ENCODE peak calls at places on chromosomes 16 and 17, in ten cellular contexts. One of them, this sample, is unnamed.

GRCh38 chr17:37368577-37368976 is 7.2 kb upstream of the C17orf78 start:
- DNase-seq in activated T-cell treated with anti-CD3 and anti-CD28 coated beads, Interleukin-2, amount 50 U/mL, for 4 hours: no peak
- DNase-seq in fibroblast of the conjunctiva: peak; percentile 59
- DNase-seq in glutamatergic neuron: no peak
- DNase-seq in HAP-1: no peak
- DNase-seq in CD8-positive, alpha-beta T cell: no peak
- DNase-seq in stimulated activated CD8-positive, alpha-beta memory T cell treated with anti-CD3 and anti-CD28 coated beads, Interleukin-4, amount 100 ng/mL, for 1 hour: no peak
- DNase-seq in foreskin fibroblast: peak; percentile 51
- DNase-seq in GM12864: no peak
- DNase-seq in lower lobe of right lung: no peak
- DNase-seq in this sample: no peak

GRCh38 chr16:9518054-9518453 is 426.6 kb downstream of the HAPSTR1 start:
- DNase-seq in activated T-cell treated with anti-CD3 and anti-CD28 coated beads, Interleukin-2, amount 50 U/mL, for 4 hours: no peak
- DNase-seq in fibroblast of the conjunctiva: no peak
- DNase-seq in glutamatergic neuron: no peak
- DNase-seq in HAP-1: no peak
- DNase-seq in CD8-positive, alpha-beta T cell: no peak
- DNase-seq in stimulated activated CD8-positive, alpha-beta memory T cell treated with anti-CD3 and anti-CD28 coated beads, Interleukin-4, amount 100 ng/mL, for 1 hour: no peak
- DNase-seq in foreskin fibroblast: no peak
- DNase-seq in GM12864: no peak
- DNase-seq in lower lobe of right lung: no peak
- DNase-seq in this sample: no peak

GRCh38 chr17:4899341-4900230 is at the start of gene C17orf107:
- DNase-seq in activated T-cell treated with anti-CD3 and anti-CD28 coated beads, Interleukin-2, amount 50 U/mL, for 4 hours: peak; percentile 98
- DNase-seq in fibroblast of the conjunctiva: peak; percentile 54
- DNase-seq in glutamatergic neuron: peak; percentile 86
- DNase-seq in HAP-1: no peak
- DNase-seq in CD8-positive, alpha-beta T cell: peak; percentile 98
- DNase-seq in stimulated activated CD8-positive, alpha-beta memory T cell treated with anti-CD3 and anti-CD28 coated beads, Interleukin-4, amount 100 ng/mL, for 1 hour: peak; percentile 89
- DNase-seq in foreskin fibroblast: peak; percentile 83
- DNase-seq in GM12864: peak; percentile 40
- DNase-seq in lower lobe of right lung: peak; percentile 94
- DNase-seq in this sample: no peak

GRCh38 chr16:86346034-86346433 is 164.3 kb upstream of the FOXF1 start:
- DNase-seq in activated T-cell treated with anti-CD3 and anti-CD28 coated beads, Interleukin-2, amount 50 U/mL, for 4 hours: no peak
- DNase-seq in fibroblast of the conjunctiva: no peak
- DNase-seq in glutamatergic neuron: no peak
- DNase-seq in HAP-1: no peak
- DNase-seq in CD8-positive, alpha-beta T cell: no peak
- DNase-seq in stimulated activated CD8-positive, alpha-beta memory T cell treated with anti-CD3 and anti-CD28 coated beads, Interleukin-4, amount 100 ng/mL, for 1 hour: no peak
- DNase-seq in foreskin fibroblast: no peak
- DNase-seq in GM12864: no peak
- DNase-seq in lower lobe of right lung: no peak
- DNase-seq in this sample: no peak

GRCh38 chr16:1979271-1980025 is 1.8 kb downstream of the NOXO1 start:
- DNase-seq in activated T-cell treated with anti-CD3 and anti-CD28 coated beads, Interleukin-2, amount 50 U/mL, for 4 hours: peak; percentile 55
- DNase-seq in fibroblast of the conjunctiva: no peak
- DNase-seq in glutamatergic neuron: no peak
- DNase-seq in HAP-1: no peak
- DNase-seq in CD8-positive, alpha-beta T cell: peak; percentile 44
- DNase-seq in stimulated activated CD8-positive, alpha-beta memory T cell treated with anti-CD3 and anti-CD28 coated beads, Interleukin-4, amount 100 ng/mL, for 1 hour: no peak
- DNase-seq in foreskin fibroblast: no peak
- DNase-seq in GM12864: no peak
- DNase-seq in lower lobe of right lung: peak; percentile 92
- DNase-seq in this sample: no peak

GRCh38 chr17:59859444-59860025 is 33.2 kb downstream of the TUBD1 start:
- DNase-seq in activated T-cell treated with anti-CD3 and anti-CD28 coated beads, Interleukin-2, amount 50 U/mL, for 4 hours: no peak
- DNase-seq in fibroblast of the conjunctiva: no peak
- DNase-seq in glutamatergic neuron: no peak
- DNase-seq in HAP-1: no peak
- DNase-seq in CD8-positive, alpha-beta T cell: no peak
- DNase-seq in stimulated activated CD8-positive, alpha-beta memory T cell treated with anti-CD3 and anti-CD28 coated beads, Interleukin-4, amount 100 ng/mL, for 1 hour: no peak
- DNase-seq in foreskin fibroblast: no peak
- DNase-seq in GM12864: no peak
- DNase-seq in lower lobe of right lung: no peak
- DNase-seq in this sample: no peak

GRCh38 chr17:83199500-83200201 is 120.2 kb downstream of the METRNL start:
- DNase-seq in activated T-cell treated with anti-CD3 and anti-CD28 coated beads, Interleukin-2, amount 50 U/mL, for 4 hours: peak; percentile 34
- DNase-seq in fibroblast of the conjunctiva: no peak
- DNase-seq in glutamatergic neuron: no peak
- DNase-seq in HAP-1: no peak
- DNase-seq in CD8-positive, alpha-beta T cell: peak; percentile 45
- DNase-seq in stimulated activated CD8-positive, alpha-beta memory T cell treated with anti-CD3 and anti-CD28 coated beads, Interleukin-4, amount 100 ng/mL, for 1 hour: no peak
- DNase-seq in foreskin fibroblast: peak; percentile 47
- DNase-seq in GM12864: no peak
- DNase-seq in lower lobe of right lung: peak; percentile 87
- DNase-seq in this sample: no peak

GRCh38 chr17:21268596-21269188 is 15.5 kb upstream of the NATD1 start:
- DNase-seq in activated T-cell treated with anti-CD3 and anti-CD28 coated beads, Interleukin-2, amount 50 U/mL, for 4 hours: no peak
- DNase-seq in fibroblast of the conjunctiva: no peak
- DNase-seq in glutamatergic neuron: no peak
- DNase-seq in HAP-1: no peak
- DNase-seq in CD8-positive, alpha-beta T cell: no peak
- DNase-seq in stimulated activated CD8-positive, alpha-beta memory T cell treated with anti-CD3 and anti-CD28 coated beads, Interleukin-4, amount 100 ng/mL, for 1 hour: no peak
- DNase-seq in foreskin fibroblast: no peak
- DNase-seq in GM12864: no peak
- DNase-seq in lower lobe of right lung: no peak
- DNase-seq in this sample: no peak

GRCh38 chr17:29205047-29205446 is 24.8 kb upstream of the MYO18A start:
- DNase-seq in activated T-cell treated with anti-CD3 and anti-CD28 coated beads, Interleukin-2, amount 50 U/mL, for 4 hours: no peak
- DNase-seq in fibroblast of the conjunctiva: no peak
- DNase-seq in glutamatergic neuron: no peak
- DNase-seq in HAP-1: no peak
- DNase-seq in CD8-positive, alpha-beta T cell: no peak
- DNase-seq in stimulated activated CD8-positive, alpha-beta memory T cell treated with anti-CD3 and anti-CD28 coated beads, Interleukin-4, amount 100 ng/mL, for 1 hour: no peak
- DNase-seq in foreskin fibroblast: no peak
- DNase-seq in GM12864: no peak
- DNase-seq in lower lobe of right lung: no peak
- DNase-seq in this sample: no peak

GRCh38 chr16:75288596-75289120 is 37.2 kb upstream of the BCAR1 start:
- DNase-seq in activated T-cell treated with anti-CD3 and anti-CD28 coated beads, Interleukin-2, amount 50 U/mL, for 4 hours: no peak
- DNase-seq in fibroblast of the conjunctiva: no peak
- DNase-seq in glutamatergic neuron: no peak
- DNase-seq in HAP-1: no peak
- DNase-seq in CD8-positive, alpha-beta T cell: peak; percentile 43
- DNase-seq in stimulated activated CD8-positive, alpha-beta memory T cell treated with anti-CD3 and anti-CD28 coated beads, Interleukin-4, amount 100 ng/mL, for 1 hour: no peak
- DNase-seq in foreskin fibroblast: no peak
- DNase-seq in GM12864: no peak
- DNase-seq in lower lobe of right lung: no peak
- DNase-seq in this sample: no peak

GRCh38 chr17:7862692-7863437 is 5.1 kb downstream of the CYB5D1 start:
- DNase-seq in activated T-cell treated with anti-CD3 and anti-CD28 coated beads, Interleukin-2, amount 50 U/mL, for 4 hours: peak; percentile 44
- DNase-seq in fibroblast of the conjunctiva: no peak
- DNase-seq in glutamatergic neuron: no peak
- DNase-seq in HAP-1: peak; percentile 64
- DNase-seq in CD8-positive, alpha-beta T cell: peak; percentile 66
- DNase-seq in stimulated activated CD8-positive, alpha-beta memory T cell treated with anti-CD3 and anti-CD28 coated beads, Interleukin-4, amount 100 ng/mL, for 1 hour: no peak
- DNase-seq in foreskin fibroblast: no peak
- DNase-seq in GM12864: no peak
- DNase-seq in lower lobe of right lung: no peak
- DNase-seq in this sample: no peak

GRCh38 chr16:2284001-2284770 is 16.3 kb upstream of the RNPS1 start:
- DNase-seq in activated T-cell treated with anti-CD3 and anti-CD28 coated beads, Interleukin-2, amount 50 U/mL, for 4 hours: no peak
- DNase-seq in fibroblast of the conjunctiva: no peak
- DNase-seq in glutamatergic neuron: no peak
- DNase-seq in HAP-1: no peak
- DNase-seq in CD8-positive, alpha-beta T cell: no peak
- DNase-seq in stimulated activated CD8-positive, alpha-beta memory T cell treated with anti-CD3 and anti-CD28 coated beads, Interleukin-4, amount 100 ng/mL, for 1 hour: no peak
- DNase-seq in foreskin fibroblast: no peak
- DNase-seq in GM12864: no peak
- DNase-seq in lower lobe of right lung: no peak
- DNase-seq in this sample: no peak

GRCh38 chr17:49315551-49315951 is 46.5 kb downstream of the ZNF652 start:
- DNase-seq in activated T-cell treated with anti-CD3 and anti-CD28 coated beads, Interleukin-2, amount 50 U/mL, for 4 hours: peak; percentile 76
- DNase-seq in fibroblast of the conjunctiva: peak; percentile 85
- DNase-seq in glutamatergic neuron: peak; percentile 52
- DNase-seq in HAP-1: peak; percentile 69
- DNase-seq in CD8-positive, alpha-beta T cell: peak; percentile 77
- DNase-seq in stimulated activated CD8-positive, alpha-beta memory T cell treated with anti-CD3 and anti-CD28 coated beads, Interleukin-4, amount 100 ng/mL, for 1 hour: peak; percentile 48
- DNase-seq in foreskin fibroblast: peak; percentile 88
- DNase-seq in GM12864: peak; percentile 60
- DNase-seq in lower lobe of right lung: peak; percentile 57
- DNase-seq in this sample: peak; percentile 46

GRCh38 chr17:48463531-48463930 is 33.5 kb upstream of the SKAP1 start:
- DNase-seq in activated T-cell treated with anti-CD3 and anti-CD28 coated beads, Interleukin-2, amount 50 U/mL, for 4 hours: no peak
- DNase-seq in fibroblast of the conjunctiva: no peak
- DNase-seq in glutamatergic neuron: no peak
- DNase-seq in HAP-1: no peak
- DNase-seq in CD8-positive, alpha-beta T cell: no peak
- DNase-seq in stimulated activated CD8-positive, alpha-beta memory T cell treated with anti-CD3 and anti-CD28 coated beads, Interleukin-4, amount 100 ng/mL, for 1 hour: no peak
- DNase-seq in foreskin fibroblast: no peak
- DNase-seq in GM12864: no peak
- DNase-seq in lower lobe of right lung: no peak
- DNase-seq in this sample: no peak

GRCh38 chr16:20137194-20137593 is 63.5 kb upstream of the GPR139 start:
- DNase-seq in activated T-cell treated with anti-CD3 and anti-CD28 coated beads, Interleukin-2, amount 50 U/mL, for 4 hours: no peak
- DNase-seq in fibroblast of the conjunctiva: no peak
- DNase-seq in glutamatergic neuron: no peak
- DNase-seq in HAP-1: no peak
- DNase-seq in CD8-positive, alpha-beta T cell: no peak
- DNase-seq in stimulated activated CD8-positive, alpha-beta memory T cell treated with anti-CD3 and anti-CD28 coated beads, Interleukin-4, amount 100 ng/mL, for 1 hour: no peak
- DNase-seq in foreskin fibroblast: no peak
- DNase-seq in GM12864: no peak
- DNase-seq in lower lobe of right lung: no peak
- DNase-seq in this sample: no peak

GRCh38 chr16:55765161-55765560 is 67.7 kb downstream of the CES1 start:
- DNase-seq in activated T-cell treated with anti-CD3 and anti-CD28 coated beads, Interleukin-2, amount 50 U/mL, for 4 hours: no peak
- DNase-seq in fibroblast of the conjunctiva: no peak
- DNase-seq in glutamatergic neuron: no peak
- DNase-seq in HAP-1: no peak
- DNase-seq in CD8-positive, alpha-beta T cell: no peak
- DNase-seq in stimulated activated CD8-positive, alpha-beta memory T cell treated with anti-CD3 and anti-CD28 coated beads, Interleukin-4, amount 100 ng/mL, for 1 hour: no peak
- DNase-seq in foreskin fibroblast: no peak
- DNase-seq in GM12864: no peak
- DNase-seq in lower lobe of right lung: no peak
- DNase-seq in this sample: no peak

GRCh38 chr17:82820278-82821251 is 19.3 kb downstream of the ZNF750 start:
- DNase-seq in activated T-cell treated with anti-CD3 and anti-CD28 coated beads, Interleukin-2, amount 50 U/mL, for 4 hours: no peak
- DNase-seq in fibroblast of the conjunctiva: no peak
- DNase-seq in glutamatergic neuron: no peak
- DNase-seq in HAP-1: no peak
- DNase-seq in CD8-positive, alpha-beta T cell: no peak
- DNase-seq in stimulated activated CD8-positive, alpha-beta memory T cell treated with anti-CD3 and anti-CD28 coated beads, Interleukin-4, amount 100 ng/mL, for 1 hour: no peak
- DNase-seq in foreskin fibroblast: no peak
- DNase-seq in GM12864: no peak
- DNase-seq in lower lobe of right lung: peak; percentile 4
- DNase-seq in this sample: peak; percentile 30

GRCh38 chr16:16158741-16159374 is 64.4 kb downstream of the ABCC6 start:
- DNase-seq in activated T-cell treated with anti-CD3 and anti-CD28 coated beads, Interleukin-2, amount 50 U/mL, for 4 hours: no peak
- DNase-seq in fibroblast of the conjunctiva: no peak
- DNase-seq in glutamatergic neuron: no peak
- DNase-seq in HAP-1: no peak
- DNase-seq in CD8-positive, alpha-beta T cell: no peak
- DNase-seq in stimulated activated CD8-positive, alpha-beta memory T cell treated with anti-CD3 and anti-CD28 coated beads, Interleukin-4, amount 100 ng/mL, for 1 hour: no peak
- DNase-seq in foreskin fibroblast: no peak
- DNase-seq in GM12864: no peak
- DNase-seq in lower lobe of right lung: no peak
- DNase-seq in this sample: no peak

GRCh38 chr16:7025616-7026190 is 306.9 kb upstream of the RBFOX1 start:
- DNase-seq in activated T-cell treated with anti-CD3 and anti-CD28 coated beads, Interleukin-2, amount 50 U/mL, for 4 hours: no peak
- DNase-seq in fibroblast of the conjunctiva: no peak
- DNase-seq in glutamatergic neuron: peak; percentile 85
- DNase-seq in HAP-1: no peak
- DNase-seq in CD8-positive, alpha-beta T cell: no peak
- DNase-seq in stimulated activated CD8-positive, alpha-beta memory T cell treated with anti-CD3 and anti-CD28 coated beads, Interleukin-4, amount 100 ng/mL, for 1 hour: no peak
- DNase-seq in foreskin fibroblast: no peak
- DNase-seq in GM12864: no peak
- DNase-seq in lower lobe of right lung: peak; percentile 71
- DNase-seq in this sample: peak; percentile 89

GRCh38 chr16:80167657-80168056 is 373.1 kb upstream of the DYNLRB2 start:
- DNase-seq in activated T-cell treated with anti-CD3 and anti-CD28 coated beads, Interleukin-2, amount 50 U/mL, for 4 hours: no peak
- DNase-seq in fibroblast of the conjunctiva: no peak
- DNase-seq in glutamatergic neuron: no peak
- DNase-seq in HAP-1: no peak
- DNase-seq in CD8-positive, alpha-beta T cell: no peak
- DNase-seq in stimulated activated CD8-positive, alpha-beta memory T cell treated with anti-CD3 and anti-CD28 coated beads, Interleukin-4, amount 100 ng/mL, for 1 hour: no peak
- DNase-seq in foreskin fibroblast: no peak
- DNase-seq in GM12864: no peak
- DNase-seq in lower lobe of right lung: no peak
- DNase-seq in this sample: no peak

GRCh38 chr16:1708768-1709180 is 2.8 kb downstream of the MAPK8IP3 start:
- DNase-seq in activated T-cell treated with anti-CD3 and anti-CD28 coated beads, Interleukin-2, amount 50 U/mL, for 4 hours: peak; percentile 16
- DNase-seq in fibroblast of the conjunctiva: no peak
- DNase-seq in glutamatergic neuron: no peak
- DNase-seq in HAP-1: no peak
- DNase-seq in CD8-positive, alpha-beta T cell: peak; percentile 44
- DNase-seq in stimulated activated CD8-positive, alpha-beta memory T cell treated with anti-CD3 and anti-CD28 coated beads, Interleukin-4, amount 100 ng/mL, for 1 hour: no peak
- DNase-seq in foreskin fibroblast: peak; percentile 52
- DNase-seq in GM12864: no peak
- DNase-seq in lower lobe of right lung: no peak
- DNase-seq in this sample: no peak

GRCh38 chr17:28131592-28131991 is 89.1 kb downstream of the NLK start:
- DNase-seq in activated T-cell treated with anti-CD3 and anti-CD28 coated beads, Interleukin-2, amount 50 U/mL, for 4 hours: no peak
- DNase-seq in fibroblast of the conjunctiva: no peak
- DNase-seq in glutamatergic neuron: no peak
- DNase-seq in HAP-1: no peak
- DNase-seq in CD8-positive, alpha-beta T cell: no peak
- DNase-seq in stimulated activated CD8-positive, alpha-beta memory T cell treated with anti-CD3 and anti-CD28 coated beads, Interleukin-4, amount 100 ng/mL, for 1 hour: no peak
- DNase-seq in foreskin fibroblast: no peak
- DNase-seq in GM12864: no peak
- DNase-seq in lower lobe of right lung: no peak
- DNase-seq in this sample: no peak

GRCh38 chr16:754208-755097 is 6.1 kb upstream of the MSLN start:
- DNase-seq in activated T-cell treated with anti-CD3 and anti-CD28 coated beads, Interleukin-2, amount 50 U/mL, for 4 hours: no peak
- DNase-seq in fibroblast of the conjunctiva: no peak
- DNase-seq in glutamatergic neuron: no peak
- DNase-seq in HAP-1: no peak
- DNase-seq in CD8-positive, alpha-beta T cell: no peak
- DNase-seq in stimulated activated CD8-positive, alpha-beta memory T cell treated with anti-CD3 and anti-CD28 coated beads, Interleukin-4, amount 100 ng/mL, for 1 hour: no peak
- DNase-seq in foreskin fibroblast: no peak
- DNase-seq in GM12864: no peak
- DNase-seq in lower lobe of right lung: no peak
- DNase-seq in this sample: no peak

GRCh38 chr17:66855204-66855603 is 20.3 kb downstream of the CACNG5 start:
- DNase-seq in activated T-cell treated with anti-CD3 and anti-CD28 coated beads, Interleukin-2, amount 50 U/mL, for 4 hours: peak; percentile 25
- DNase-seq in fibroblast of the conjunctiva: no peak
- DNase-seq in glutamatergic neuron: no peak
- DNase-seq in HAP-1: no peak
- DNase-seq in CD8-positive, alpha-beta T cell: peak; percentile 33
- DNase-seq in stimulated activated CD8-positive, alpha-beta memory T cell treated with anti-CD3 and anti-CD28 coated beads, Interleukin-4, amount 100 ng/mL, for 1 hour: no peak
- DNase-seq in foreskin fibroblast: no peak
- DNase-seq in GM12864: no peak
- DNase-seq in lower lobe of right lung: no peak
- DNase-seq in this sample: no peak

GRCh38 chr16:89598199-89598598 is 15.2 kb upstream of the DPEP1 start:
- DNase-seq in activated T-cell treated with anti-CD3 and anti-CD28 coated beads, Interleukin-2, amount 50 U/mL, for 4 hours: no peak
- DNase-seq in fibroblast of the conjunctiva: no peak
- DNase-seq in glutamatergic neuron: peak; percentile 73
- DNase-seq in HAP-1: no peak
- DNase-seq in CD8-positive, alpha-beta T cell: no peak
- DNase-seq in stimulated activated CD8-positive, alpha-beta memory T cell treated with anti-CD3 and anti-CD28 coated beads, Interleukin-4, amount 100 ng/mL, for 1 hour: no peak
- DNase-seq in foreskin fibroblast: peak; percentile 47
- DNase-seq in GM12864: no peak
- DNase-seq in lower lobe of right lung: no peak
- DNase-seq in this sample: no peak

GRCh38 chr17:46795379-46795952 is 23.0 kb downstream of the WNT3 start:
- DNase-seq in activated T-cell treated with anti-CD3 and anti-CD28 coated beads, Interleukin-2, amount 50 U/mL, for 4 hours: no peak
- DNase-seq in fibroblast of the conjunctiva: no peak
- DNase-seq in glutamatergic neuron: no peak
- DNase-seq in HAP-1: no peak
- DNase-seq in CD8-positive, alpha-beta T cell: no peak
- DNase-seq in stimulated activated CD8-positive, alpha-beta memory T cell treated with anti-CD3 and anti-CD28 coated beads, Interleukin-4, amount 100 ng/mL, for 1 hour: no peak
- DNase-seq in foreskin fibroblast: no peak
- DNase-seq in GM12864: no peak
- DNase-seq in lower lobe of right lung: no peak
- DNase-seq in this sample: no peak

GRCh38 chr17:74132354-74132753 is 71.1 kb upstream of the RPL38 start:
- DNase-seq in activated T-cell treated with anti-CD3 and anti-CD28 coated beads, Interleukin-2, amount 50 U/mL, for 4 hours: no peak
- DNase-seq in fibroblast of the conjunctiva: no peak
- DNase-seq in glutamatergic neuron: no peak
- DNase-seq in HAP-1: no peak
- DNase-seq in CD8-positive, alpha-beta T cell: no peak
- DNase-seq in stimulated activated CD8-positive, alpha-beta memory T cell treated with anti-CD3 and anti-CD28 coated beads, Interleukin-4, amount 100 ng/mL, for 1 hour: no peak
- DNase-seq in foreskin fibroblast: no peak
- DNase-seq in GM12864: no peak
- DNase-seq in lower lobe of right lung: no peak
- DNase-seq in this sample: no peak

GRCh38 chr17:70308619-70309018 is 139.3 kb downstream of the KCNJ2 start:
- DNase-seq in activated T-cell treated with anti-CD3 and anti-CD28 coated beads, Interleukin-2, amount 50 U/mL, for 4 hours: no peak
- DNase-seq in fibroblast of the conjunctiva: no peak
- DNase-seq in glutamatergic neuron: no peak
- DNase-seq in HAP-1: no peak
- DNase-seq in CD8-positive, alpha-beta T cell: no peak
- DNase-seq in stimulated activated CD8-positive, alpha-beta memory T cell treated with anti-CD3 and anti-CD28 coated beads, Interleukin-4, amount 100 ng/mL, for 1 hour: no peak
- DNase-seq in foreskin fibroblast: no peak
- DNase-seq in GM12864: no peak
- DNase-seq in lower lobe of right lung: no peak
- DNase-seq in this sample: no peak

This sample was measured in NT2/D1.